ENCODE peak calls at places on chromosomes 6 and 20, in six cellular contexts. One of them, this sample, is unnamed.

GRCh38 chr20:45861157-45862075 is 4.0 kb downstream of the ZSWIM3 start:
- DNase-seq in stimulated activated CD8-positive, alpha-beta memory T cell treated with anti-CD3 and anti-CD28 coated beads, Interleukin-2, amount 100 ng/mL, for 1 hour: no peak
- DNase-seq in stimulated activated naive CD4-positive, alpha-beta T cell: no peak
- DNase-seq in A549: no peak
- DNase-seq in hepatocyte: no peak
- DNase-seq in endothelial cell: no peak
- DNase-seq in this sample: no peak

GRCh38 chr6:46879003-46879402 is 42.7 kb downstream of the ADGRF5 start:
- DNase-seq in endothelial cell: no peak
- DNase-seq in A549: no peak
- DNase-seq in hepatocyte: no peak
- DNase-seq in stimulated activated CD8-positive, alpha-beta memory T cell treated with anti-CD3 and anti-CD28 coated beads, Interleukin-2, amount 100 ng/mL, for 1 hour: no peak
- DNase-seq in stimulated activated naive CD4-positive, alpha-beta T cell: no peak
- DNase-seq in this sample: no peak

GRCh38 chr6:53894086-53894485 is 99.3 kb downstream of the LRRC1 start:
- DNase-seq in endothelial cell: no peak
- DNase-seq in A549: no peak
- DNase-seq in stimulated activated CD8-positive, alpha-beta memory T cell treated with anti-CD3 and anti-CD28 coated beads, Interleukin-2, amount 100 ng/mL, for 1 hour: no peak
- DNase-seq in hepatocyte: peak
- DNase-seq in stimulated activated naive CD4-positive, alpha-beta T cell: no peak
- DNase-seq in this sample: no peak

GRCh38 chr6:163620670-163621330 is 206.3 kb downstream of the QKI start:
- DNase-seq in hepatocyte: no peak
- DNase-seq in stimulated activated CD8-positive, alpha-beta memory T cell treated with anti-CD3 and anti-CD28 coated beads, Interleukin-2, amount 100 ng/mL, for 1 hour: no peak
- DNase-seq in A549: no peak
- DNase-seq in endothelial cell: no peak
- DNase-seq in stimulated activated naive CD4-positive, alpha-beta T cell: no peak
- DNase-seq in this sample: no peak

GRCh38 chr6:159939591-159940016 is 29.3 kb upstream of the IGF2R start:
- DNase-seq in A549: no peak
- DNase-seq in stimulated activated naive CD4-positive, alpha-beta T cell: no peak
- DNase-seq in stimulated activated CD8-positive, alpha-beta memory T cell treated with anti-CD3 and anti-CD28 coated beads, Interleukin-2, amount 100 ng/mL, for 1 hour: no peak
- DNase-seq in hepatocyte: no peak
- DNase-seq in endothelial cell: no peak
- DNase-seq in this sample: peak

GRCh38 chr20:35264755-35265154 is 13.2 kb downstream of the MMP24OS start:
- DNase-seq in hepatocyte: peak
- DNase-seq in A549: peak
- DNase-seq in endothelial cell: peak
- DNase-seq in stimulated activated naive CD4-positive, alpha-beta T cell: no peak
- DNase-seq in stimulated activated CD8-positive, alpha-beta memory T cell treated with anti-CD3 and anti-CD28 coated beads, Interleukin-2, amount 100 ng/mL, for 1 hour: no peak
- DNase-seq in this sample: no peak

GRCh38 chr6:96015321-96015790 is 418 bp upstream of the FUT9 start:
- DNase-seq in endothelial cell: peak
- DNase-seq in stimulated activated CD8-positive, alpha-beta memory T cell treated with anti-CD3 and anti-CD28 coated beads, Interleukin-2, amount 100 ng/mL, for 1 hour: no peak
- DNase-seq in A549: no peak
- DNase-seq in hepatocyte: peak
- DNase-seq in stimulated activated naive CD4-positive, alpha-beta T cell: no peak
- DNase-seq in this sample: no peak

GRCh38 chr6:31158863-31159855 is 770 bp downstream of the TCF19 start:
- DNase-seq in stimulated activated naive CD4-positive, alpha-beta T cell: no peak
- DNase-seq in hepatocyte: no peak
- DNase-seq in stimulated activated CD8-positive, alpha-beta memory T cell treated with anti-CD3 and anti-CD28 coated beads, Interleukin-2, amount 100 ng/mL, for 1 hour: no peak
- DNase-seq in endothelial cell: no peak
- DNase-seq in A549: peak
- DNase-seq in this sample: no peak

GRCh38 chr20:54212226-54212625 is 4.3 kb downstream of the PFDN4 start:
- DNase-seq in hepatocyte: no peak
- DNase-seq in stimulated activated CD8-positive, alpha-beta memory T cell treated with anti-CD3 and anti-CD28 coated beads, Interleukin-2, amount 100 ng/mL, for 1 hour: no peak
- DNase-seq in endothelial cell: no peak
- DNase-seq in A549: no peak
- DNase-seq in stimulated activated naive CD4-positive, alpha-beta T cell: no peak
- DNase-seq in this sample: no peak

GRCh38 chr6:44831002-44831610 is 443.6 kb downstream of the CDC5L start:
- DNase-seq in endothelial cell: no peak
- DNase-seq in hepatocyte: no peak
- DNase-seq in stimulated activated naive CD4-positive, alpha-beta T cell: no peak
- DNase-seq in A549: no peak
- DNase-seq in stimulated activated CD8-positive, alpha-beta memory T cell treated with anti-CD3 and anti-CD28 coated beads, Interleukin-2, amount 100 ng/mL, for 1 hour: no peak
- DNase-seq in this sample: no peak

GRCh38 chr20:17177341-17177740 is 49.5 kb upstream of the PCSK2 start:
- DNase-seq in hepatocyte: peak
- DNase-seq in A549: no peak
- DNase-seq in stimulated activated CD8-positive, alpha-beta memory T cell treated with anti-CD3 and anti-CD28 coated beads, Interleukin-2, amount 100 ng/mL, for 1 hour: no peak
- DNase-seq in stimulated activated naive CD4-positive, alpha-beta T cell: no peak
- DNase-seq in endothelial cell: no peak
- DNase-seq in this sample: no peak

GRCh38 chr6:41159415-41160082 is 3.4 kb downstream of the TREM2 start:
- DNase-seq in stimulated activated naive CD4-positive, alpha-beta T cell: no peak
- DNase-seq in stimulated activated CD8-positive, alpha-beta memory T cell treated with anti-CD3 and anti-CD28 coated beads, Interleukin-2, amount 100 ng/mL, for 1 hour: no peak
- DNase-seq in A549: no peak
- DNase-seq in hepatocyte: peak
- DNase-seq in endothelial cell: no peak
- DNase-seq in this sample: peak

GRCh38 chr6:34056301-34056700 is 89.6 kb downstream of the GRM4 start:
- DNase-seq in A549: no peak
- DNase-seq in stimulated activated CD8-positive, alpha-beta memory T cell treated with anti-CD3 and anti-CD28 coated beads, Interleukin-2, amount 100 ng/mL, for 1 hour: no peak
- DNase-seq in hepatocyte: no peak
- DNase-seq in stimulated activated naive CD4-positive, alpha-beta T cell: no peak
- DNase-seq in endothelial cell: no peak
- DNase-seq in this sample: no peak

GRCh38 chr6:10465633-10466499 is 51.0 kb upstream of the TFAP2A start:
- DNase-seq in endothelial cell: peak
- DNase-seq in stimulated activated naive CD4-positive, alpha-beta T cell: no peak
- DNase-seq in stimulated activated CD8-positive, alpha-beta memory T cell treated with anti-CD3 and anti-CD28 coated beads, Interleukin-2, amount 100 ng/mL, for 1 hour: no peak
- DNase-seq in hepatocyte: peak
- DNase-seq in A549: peak
- DNase-seq in this sample: no peak

GRCh38 chr6:44022671-44023352 is 104.4 kb downstream of the MRPL14 start:
- DNase-seq in endothelial cell: no peak
- DNase-seq in stimulated activated CD8-positive, alpha-beta memory T cell treated with anti-CD3 and anti-CD28 coated beads, Interleukin-2, amount 100 ng/mL, for 1 hour: no peak
- DNase-seq in stimulated activated naive CD4-positive, alpha-beta T cell: no peak
- DNase-seq in hepatocyte: no peak
- DNase-seq in A549: no peak
- DNase-seq in this sample: no peak

GRCh38 chr6:11381801-11382513 is 149.5 kb upstream of the NEDD9 start:
- DNase-seq in hepatocyte: no peak
- DNase-seq in stimulated activated naive CD4-positive, alpha-beta T cell: peak
- DNase-seq in stimulated activated CD8-positive, alpha-beta memory T cell treated with anti-CD3 and anti-CD28 coated beads, Interleukin-2, amount 100 ng/mL, for 1 hour: peak
- DNase-seq in endothelial cell: no peak
- DNase-seq in A549: no peak
- DNase-seq in this sample: no peak

GRCh38 chr20:51767867-51768758 is at the start of gene ATP9A:
- DNase-seq in stimulated activated naive CD4-positive, alpha-beta T cell: no peak
- DNase-seq in stimulated activated CD8-positive, alpha-beta memory T cell treated with anti-CD3 and anti-CD28 coated beads, Interleukin-2, amount 100 ng/mL, for 1 hour: no peak
- DNase-seq in hepatocyte: peak
- DNase-seq in endothelial cell: peak
- DNase-seq in A549: no peak
- DNase-seq in this sample: no peak

GRCh38 chr6:137218917-137219663 is at the start of gene IFNGR1:
- DNase-seq in hepatocyte: peak
- DNase-seq in stimulated activated naive CD4-positive, alpha-beta T cell: peak
- DNase-seq in endothelial cell: peak
- DNase-seq in stimulated activated CD8-positive, alpha-beta memory T cell treated with anti-CD3 and anti-CD28 coated beads, Interleukin-2, amount 100 ng/mL, for 1 hour: peak
- DNase-seq in A549: peak
- DNase-seq in this sample: peak

This sample was measured in osteocyte.